ENCODE peak calls at places on chromosomes 11 and 22, in six cellular contexts. X is K562, G is GM12891, I is HepG2, C is H1, A is GM12878. Y is an unnamed sample.

GRCh38 chr11:32426819-32427615 is 8.3 kb downstream of the WT1 start:
- DNase-seq in X (peak), G (no peak), I (no peak), C (no peak), A (no peak), Y (no peak)

GRCh38 chr11:8809605-8810272 is 101.2 kb upstream of the AKIP1 start:
- DNase-seq in X (no peak), G (no peak), I (peak), C (no peak), A (no peak), Y (no peak)

GRCh38 chr22:50696251-50696798 is 23.7 kb downstream of the SHANK3 start:
- DNase-seq in X (no peak), G (no peak), I (no peak), C (no peak), A (no peak), Y (no peak)

GRCh38 chr22:37848587-37849088 is 581 bp upstream of the EIF3L start:
- DNase-seq in X (peak), G (no peak), I (peak), C (no peak), A (no peak), Y (no peak)

GRCh38 chr11:128302425-128303186 is 284.8 kb downstream of the ETS1 start:
- DNase-seq in X (no peak), G (no peak), I (no peak), C (no peak), A (peak), Y (no peak)

GRCh38 chr11:117528061-117528780 is 200.6 kb downstream of the CEP164 start:
- DNase-seq in X (no peak), G (no peak), I (no peak), C (no peak), A (no peak), Y (no peak)

GRCh38 chr11:101617735-101618332 is 34.0 kb upstream of the TRPC6 start:
- DNase-seq in X (no peak), G (no peak), I (no peak), C (peak), A (no peak), Y (no peak)

GRCh38 chr22:40414306-40414705 is 43.9 kb downstream of the SGSM3 start:
- DNase-seq in X (no peak), G (no peak), I (no peak), C (no peak), A (no peak), Y (no peak)

GRCh38 chr11:128036556-128037093 is 550.7 kb downstream of the ETS1 start:
- DNase-seq in X (no peak), G (no peak), I (no peak), C (no peak), A (no peak), Y (no peak)

GRCh38 chr11:19869946-19870589 is 157.4 kb downstream of the NAV2 start:
- DNase-seq in X (no peak), G (no peak), I (no peak), C (no peak), A (no peak), Y (no peak)

GRCh38 chr11:125960771-125961170 is 14.9 kb downstream of the VSIG10L2 start:
- DNase-seq in X (no peak), G (no peak), I (no peak), C (no peak), A (no peak), Y (no peak)

GRCh38 chr11:122524532-122524882 is 131.0 kb upstream of the UBASH3B start:
- DNase-seq in X (no peak), G (no peak), I (no peak), C (peak), A (no peak), Y (no peak)

GRCh38 chr11:8488395-8488794 is 105.6 kb downstream of the STK33 start:
- DNase-seq in X (no peak), G (no peak), I (no peak), C (no peak), A (no peak), Y (no peak)

GRCh38 chr11:8566613-8567210 is 27.3 kb downstream of the STK33 start:
- DNase-seq in X (peak), G (no peak), I (peak), C (no peak), A (peak), Y (no peak)

GRCh38 chr22:45640291-45640940 is 31.2 kb upstream of the ATXN10 start:
- DNase-seq in X (no peak), G (no peak), I (no peak), C (no peak), A (no peak), Y (no peak)

GRCh38 chr11:129273944-129274343 is 81.8 kb upstream of the ARHGAP32 start:
- DNase-seq in X (no peak), G (no peak), I (no peak), C (no peak), A (no peak), Y (no peak)

GRCh38 chr22:27554841-27555456 is 246.6 kb downstream of the MN1 start:
- DNase-seq in X (no peak), G (no peak), I (no peak), C (no peak), A (no peak), Y (no peak)

GRCh38 chr11:8326337-8326736 is 62.7 kb upstream of the LMO1 start:
- DNase-seq in X (no peak), G (no peak), I (no peak), C (no peak), A (no peak), Y (no peak)

GRCh38 chr11:121141051-121141450 is 40.0 kb downstream of the TECTA start:
- DNase-seq in X (no peak), G (no peak), I (no peak), C (no peak), A (no peak), Y (no peak)

GRCh38 chr11:116130122-116130521 is 625.9 kb upstream of the CADM1 start:
- DNase-seq in X (no peak), G (no peak), I (no peak), C (no peak), A (no peak), Y (no peak)

GRCh38 chr11:67629386-67630229 is at the start of gene NUDT8:
- DNase-seq in X (peak), G (peak), I (peak), C (no peak), A (peak), Y (peak)

GRCh38 chr11:71489311-71490043 is 36.5 kb downstream of the NADSYN1 start:
- DNase-seq in X (no peak), G (peak), I (no peak), C (no peak), A (peak), Y (peak)

GRCh38 chr11:123404626-123405025 is 25.4 kb upstream of the GRAMD1B start:
- DNase-seq in X (no peak), G (no peak), I (no peak), C (no peak), A (no peak), Y (no peak)

GRCh38 chr11:125368757-125369156 is 127.3 kb downstream of the FEZ1 start:
- DNase-seq in X (no peak), G (no peak), I (no peak), C (no peak), A (no peak), Y (no peak)

GRCh38 chr11:20611445-20611844 is 12.0 kb downstream of the SLC6A5 start:
- DNase-seq in X (no peak), G (no peak), I (no peak), C (no peak), A (no peak), Y (no peak)

GRCh38 chr11:69700278-69701140 is 3.3 kb downstream of the FGF19 start:
- DNase-seq in X (peak), G (no peak), I (peak), C (no peak), A (no peak), Y (no peak)

GRCh38 chr11:109423114-109423859 is 1.3 kb downstream of the C11orf87 start:
- DNase-seq in X (no peak), G (no peak), I (no peak), C (peak), A (no peak), Y (no peak)

GRCh38 chr11:45093761-45094455 is 52.5 kb upstream of the PRDM11 start:
- DNase-seq in X (no peak), G (no peak), I (no peak), C (no peak), A (no peak), Y (no peak)

GRCh38 chr11:123065634-123066033 is 3.7 kb upstream of the HSPA8 start:
- DNase-seq in X (no peak), G (no peak), I (no peak), C (no peak), A (no peak), Y (no peak)

GRCh38 chr11:19220903-19221682 is 19.3 kb upstream of the CSRP3 start:
- DNase-seq in X (no peak), G (no peak), I (no peak), C (no peak), A (no peak), Y (no peak)

GRCh38 chr22:37566903-37567798 is 6.9 kb downstream of the CDC42EP1 start:
- DNase-seq in X (peak), G (peak), I (peak), C (no peak), A (peak), Y (peak)

GRCh38 chr11:2578006-2578933 is 121.5 kb downstream of the KCNQ1OT1 start:
- DNase-seq in X (no peak), G (no peak), I (no peak), C (no peak), A (no peak), Y (no peak)

GRCh38 chr11:11155962-11156815 is 196.9 kb downstream of the CSNK2A3 start:
- DNase-seq in X (peak), G (peak), I (no peak), C (peak), A (no peak), Y (peak)

GRCh38 chr22:50078761-50079160 is 6.5 kb downstream of the MLC1 start:
- DNase-seq in X (peak), G (no peak), I (no peak), C (no peak), A (no peak), Y (no peak)

DNA sequence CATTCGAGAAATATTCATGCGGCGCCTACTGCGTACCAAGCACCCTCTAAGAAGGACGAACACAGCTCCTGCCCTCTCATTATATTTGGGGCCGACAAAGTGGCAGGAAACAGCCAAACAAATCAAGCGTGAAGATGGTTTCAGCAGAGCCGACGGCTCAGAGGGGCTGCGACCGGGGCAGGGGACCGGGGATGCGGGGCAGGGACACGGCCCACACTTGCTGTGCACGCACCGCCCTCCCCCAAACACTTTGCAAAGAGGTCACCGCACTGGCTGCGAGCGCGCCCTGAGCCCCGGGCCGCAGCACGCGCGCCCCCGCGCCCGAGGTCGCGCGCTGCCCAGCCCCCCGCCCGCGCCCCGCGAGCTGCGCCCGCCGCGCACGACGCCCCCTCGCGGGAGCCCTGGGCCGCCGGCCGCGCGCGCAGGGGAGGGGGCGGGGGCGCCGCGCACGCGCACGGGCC is 255 bp upstream of the SYNGR1 start:
- DNase-seq in X (peak), G (peak), I (no peak), C (no peak), A (no peak), Y (no peak)
- TF ChIP-seq POLR2AphosphoS5 in X (no peak), G (no peak), I (no peak), C (no peak), A (no peak), Y (no peak)

GRCh38 chr11:64538501-64538951 is 52.5 kb upstream of the SLC22A12 start:
- DNase-seq in X (no peak), G (no peak), I (no peak), C (no peak), A (no peak), Y (no peak)

GRCh38 chr11:64539239-64539638 is 51.8 kb upstream of the SLC22A12 start:
- DNase-seq in X (no peak), G (no peak), I (no peak), C (no peak), A (no peak), Y (no peak)

GRCh38 chr11:64539711-64540420 is 51.2 kb upstream of the SLC22A12 start:
- DNase-seq in X (no peak), G (no peak), I (no peak), C (no peak), A (no peak), Y (no peak)

GRCh38 chr11:64541131-64541530 is 49.9 kb upstream of the SLC22A12 start:
- DNase-seq in X (no peak), G (no peak), I (no peak), C (no peak), A (no peak), Y (no peak)

GRCh38 chr11:64540426-64540825 is 50.6 kb upstream of the SLC22A12 start:
- DNase-seq in X (no peak), G (no peak), I (no peak), C (no peak), A (no peak), Y (no peak)
- TF ChIP-seq POLR2A in X (no peak), G (no peak), I (no peak), C (no peak), A (no peak), Y (no peak)

GRCh38 chr22:25563757-25564319 is 637 bp upstream of the GRK3 start:
- DNase-seq in X (peak), G (no peak), I (peak), C (no peak), A (no peak), Y (no peak)
- TF ChIP-seq TAF1 in X (no peak), G (no peak), I (peak), C (no peak), A (no peak), Y (no peak)

GRCh38 chr11:612961-613300 is 2.8 kb downstream of the IRF7 start:
- DNase-seq in X (no peak), G (no peak), I (no peak), C (no peak), A (no peak), Y (no peak)
- TF ChIP-seq POLR2AphosphoS5 in X (no peak), G (peak), I (no peak), C (no peak), A (no peak), Y (no peak)

GRCh38 chr11:7263842-7264241 is 12.1 kb downstream of the SYT9 start:
- DNase-seq in X (no peak), G (no peak), I (no peak), C (no peak), A (no peak), Y (no peak)
- TF ChIP-seq POLR2A in X (no peak), G (no peak), I (no peak), C (no peak), A (no peak), Y (no peak)

GRCh38 chr11:72633068-72633467 is 41.2 kb downstream of the PDE2A start:
- DNase-seq in X (no peak), G (no peak), I (no peak), C (no peak), A (no peak), Y (no peak)

GRCh38 chr11:72635309-72635915 is 38.8 kb downstream of the PDE2A start:
- DNase-seq in X (no peak), G (no peak), I (no peak), C (no peak), A (no peak), Y (no peak)

GRCh38 chr11:72635931-72636330 is 38.3 kb downstream of the PDE2A start:
- DNase-seq in X (no peak), G (no peak), I (no peak), C (no peak), A (no peak), Y (no peak)

GRCh38 chr11:72634472-72635095 is 39.6 kb downstream of the PDE2A start:
- DNase-seq in X (no peak), G (no peak), I (no peak), C (no peak), A (no peak), Y (no peak)

DNA sequence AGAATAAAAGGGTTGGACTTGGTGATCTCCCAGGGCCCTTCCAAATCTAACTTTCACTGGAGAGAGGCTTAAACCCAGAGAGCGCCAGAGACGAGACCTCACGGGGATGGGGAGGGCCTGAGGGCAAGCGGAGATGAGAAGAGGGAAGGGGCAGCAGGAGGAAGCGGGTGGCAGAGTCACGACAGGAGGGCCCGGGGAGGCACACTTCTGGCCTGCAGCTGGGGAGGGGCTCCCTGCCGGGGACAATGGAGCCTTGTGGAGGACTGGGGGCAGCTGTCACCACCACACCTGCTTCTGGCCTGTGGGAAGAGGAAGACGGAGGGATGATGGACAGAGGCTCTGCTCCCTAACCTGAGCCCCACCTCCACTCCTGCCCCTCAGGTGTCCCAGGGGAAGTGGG is 40.2 kb downstream of the PDE2A start:
- DNase-seq in X (no peak), G (no peak), I (no peak), C (no peak), A (no peak), Y (no peak)
- TF ChIP-seq TAF1 in X (no peak), G (no peak), I (no peak), C (no peak), A (no peak), Y (no peak)

Y was measured in GM12892.